ENCODE peak calls at places on chromosomes 6 and 20, in four cellular contexts. One of them, this sample, is unnamed.

GRCh38 chr6:12356431-12356830 is 66.3 kb downstream of the EDN1 start:
- DNase-seq in heart left ventricle: no peak
- DNase-seq in tibial nerve: no peak
- DNase-seq in Peyer's patch: no peak
- DNase-seq in this sample: no peak

GRCh38 chr20:33319986-33320385 is 37.0 kb downstream of the BPIFB1 start:
- DNase-seq in heart left ventricle: no peak
- DNase-seq in tibial nerve: no peak
- DNase-seq in Peyer's patch: no peak
- DNase-seq in this sample: no peak

GRCh38 chr6:20202070-20202658 is 10.1 kb downstream of the MBOAT1 start:
- DNase-seq in heart left ventricle: no peak
- DNase-seq in tibial nerve: no peak
- DNase-seq in Peyer's patch: no peak
- DNase-seq in this sample: no peak

GRCh38 chr6:42405025-42405424 is 46.7 kb downstream of the TRERF1 start:
- DNase-seq in heart left ventricle: no peak
- DNase-seq in tibial nerve: no peak
- DNase-seq in Peyer's patch: no peak
- DNase-seq in this sample: no peak

GRCh38 chr6:26607434-26608230 is 10.9 kb downstream of the ABT1 start:
- DNase-seq in heart left ventricle: no peak
- DNase-seq in tibial nerve: no peak
- DNase-seq in Peyer's patch: peak; percentile 78
- DNase-seq in this sample: peak; percentile 50

GRCh38 chr6:155628315-155628714 is 172.7 kb upstream of the NOX3 start:
- DNase-seq in heart left ventricle: no peak
- DNase-seq in tibial nerve: no peak
- DNase-seq in Peyer's patch: no peak
- DNase-seq in this sample: no peak

GRCh38 chr6:155523821-155524238 is 68.2 kb upstream of the NOX3 start:
- DNase-seq in heart left ventricle: no peak
- DNase-seq in tibial nerve: no peak
- DNase-seq in Peyer's patch: no peak
- DNase-seq in this sample: no peak

GRCh38 chr6:143896096-143896880 is 32.0 kb downstream of the ZC2HC1B start:
- DNase-seq in heart left ventricle: no peak
- DNase-seq in tibial nerve: no peak
- DNase-seq in Peyer's patch: no peak
- DNase-seq in this sample: no peak

GRCh38 chr6:119330520-119330919 is 19.0 kb downstream of the MAN1A1 start:
- DNase-seq in heart left ventricle: no peak
- DNase-seq in tibial nerve: no peak
- DNase-seq in Peyer's patch: no peak
- DNase-seq in this sample: no peak

GRCh38 chr6:168865-169455 is 123.3 kb upstream of the DUSP22 start:
- DNase-seq in heart left ventricle: no peak
- DNase-seq in tibial nerve: no peak
- DNase-seq in Peyer's patch: no peak
- DNase-seq in this sample: no peak

GRCh38 chr6:157253017-157253416 is 70.3 kb downstream of the TMEM242 start:
- DNase-seq in heart left ventricle: no peak
- DNase-seq in tibial nerve: no peak
- DNase-seq in Peyer's patch: no peak
- DNase-seq in this sample: peak; percentile 42

GRCh38 chr6:73028124-73028766 is 197.1 kb downstream of the KHDC1L start:
- DNase-seq in heart left ventricle: no peak
- DNase-seq in tibial nerve: no peak
- DNase-seq in Peyer's patch: no peak
- DNase-seq in this sample: no peak

GRCh38 chr6:129448965-129449364 is 261.0 kb downstream of the ARHGAP18 start:
- DNase-seq in heart left ventricle: no peak
- DNase-seq in tibial nerve: no peak
- DNase-seq in Peyer's patch: no peak
- DNase-seq in this sample: no peak

GRCh38 chr6:106556368-106556960 is 72.8 kb downstream of the RTN4IP1 start:
- DNase-seq in heart left ventricle: no peak
- DNase-seq in tibial nerve: no peak
- DNase-seq in Peyer's patch: no peak
- DNase-seq in this sample: no peak

GRCh38 chr6:166925141-166925996 is 31.0 kb downstream of the RNASET2 start:
- DNase-seq in heart left ventricle: no peak
- DNase-seq in tibial nerve: no peak
- DNase-seq in Peyer's patch: no peak
- DNase-seq in this sample: no peak

GRCh38 chr6:167824591-167825041 is 2.1 kb upstream of the AFDN start:
- DNase-seq in heart left ventricle: no peak
- DNase-seq in tibial nerve: no peak
- DNase-seq in Peyer's patch: no peak
- DNase-seq in this sample: no peak

GRCh38 chr6:148518371-148519156 is 175.9 kb downstream of the SASH1 start:
- DNase-seq in heart left ventricle: no peak
- DNase-seq in tibial nerve: peak; percentile 49
- DNase-seq in Peyer's patch: no peak
- DNase-seq in this sample: no peak

GRCh38 chr6:126134491-126134890 is 148.2 kb downstream of the TRMT11 start:
- DNase-seq in heart left ventricle: no peak
- DNase-seq in tibial nerve: no peak
- DNase-seq in Peyer's patch: no peak
- DNase-seq in this sample: no peak

GRCh38 chr6:111950661-111951426 is 77.6 kb upstream of the FYN start:
- DNase-seq in heart left ventricle: peak; percentile 12
- DNase-seq in tibial nerve: no peak
- DNase-seq in Peyer's patch: no peak
- DNase-seq in this sample: no peak

GRCh38 chr6:33018904-33019303 is 9.5 kb upstream of the HLA-DOA start:
- DNase-seq in heart left ventricle: peak; percentile 77
- DNase-seq in tibial nerve: no peak
- DNase-seq in Peyer's patch: peak; percentile 94
- DNase-seq in this sample: peak; percentile 66

GRCh38 chr6:18044108-18044783 is 56.8 kb upstream of the KIF13A start:
- DNase-seq in heart left ventricle: no peak
- DNase-seq in tibial nerve: no peak
- DNase-seq in Peyer's patch: no peak
- DNase-seq in this sample: no peak

GRCh38 chr6:96832780-96833179 is 4.5 kb downstream of the GPR63 start:
- DNase-seq in heart left ventricle: no peak
- DNase-seq in tibial nerve: no peak
- DNase-seq in Peyer's patch: no peak
- DNase-seq in this sample: no peak

GRCh38 chr6:138815797-138816528 is 20.1 kb downstream of the ECT2L start:
- DNase-seq in heart left ventricle: no peak
- DNase-seq in tibial nerve: no peak
- DNase-seq in Peyer's patch: no peak
- DNase-seq in this sample: no peak

GRCh38 chr6:63816979-63817436 is 181.4 kb downstream of the PHF3 start:
- DNase-seq in heart left ventricle: no peak
- DNase-seq in tibial nerve: no peak
- DNase-seq in Peyer's patch: no peak
- DNase-seq in this sample: no peak

GRCh38 chr6:33790910-33791309 is 2.0 kb upstream of the LEMD2 start:
- DNase-seq in heart left ventricle: no peak
- DNase-seq in tibial nerve: no peak
- DNase-seq in Peyer's patch: no peak
- DNase-seq in this sample: no peak

GRCh38 chr6:161496941-161497340 is 223.1 kb upstream of the AGPAT4 start:
- DNase-seq in heart left ventricle: no peak
- DNase-seq in tibial nerve: no peak
- DNase-seq in Peyer's patch: no peak
- DNase-seq in this sample: no peak

GRCh38 chr6:46925563-46926253 is 4.0 kb upstream of the ADGRF5 start:
- DNase-seq in heart left ventricle: no peak
- DNase-seq in tibial nerve: no peak
- DNase-seq in Peyer's patch: no peak
- DNase-seq in this sample: peak; percentile 72

GRCh38 chr20:56400001-56400640 is 7.7 kb downstream of the CSTF1 start:
- DNase-seq in heart left ventricle: peak; percentile 58
- DNase-seq in tibial nerve: no peak
- DNase-seq in Peyer's patch: peak; percentile 79
- DNase-seq in this sample: peak; percentile 67

GRCh38 chr6:44071670-44072451 is 55.4 kb downstream of the MRPL14 start:
- DNase-seq in heart left ventricle: no peak
- DNase-seq in tibial nerve: no peak
- DNase-seq in Peyer's patch: no peak
- DNase-seq in this sample: no peak

GRCh38 chr20:51341581-51341980 is 200.9 kb downstream of the NFATC2 start:
- DNase-seq in heart left ventricle: no peak
- DNase-seq in tibial nerve: no peak
- DNase-seq in Peyer's patch: no peak
- DNase-seq in this sample: no peak

GRCh38 chr6:37783025-37783825 is 36.3 kb upstream of the ZFAND3 start:
- DNase-seq in heart left ventricle: no peak
- DNase-seq in tibial nerve: no peak
- DNase-seq in Peyer's patch: no peak
- DNase-seq in this sample: peak; percentile 13

GRCh38 chr6:160248538-160248937 is 10.1 kb downstream of the SLC22A2 start:
- DNase-seq in heart left ventricle: no peak
- DNase-seq in tibial nerve: no peak
- DNase-seq in Peyer's patch: no peak
- DNase-seq in this sample: no peak

GRCh38 chr6:2209226-2209809 is 36.1 kb downstream of the GMDS start:
- DNase-seq in heart left ventricle: no peak
- DNase-seq in tibial nerve: no peak
- DNase-seq in Peyer's patch: peak; percentile 80
- DNase-seq in this sample: peak; percentile 87

GRCh38 chr20:17381701-17382100 is 149.5 kb downstream of the BFSP1 start:
- DNase-seq in heart left ventricle: no peak
- DNase-seq in tibial nerve: no peak
- DNase-seq in Peyer's patch: no peak
- DNase-seq in this sample: peak; percentile 24

GRCh38 chr20:59644371-59644939 is 40.1 kb downstream of the PHACTR3 start:
- DNase-seq in heart left ventricle: no peak
- DNase-seq in tibial nerve: no peak
- DNase-seq in Peyer's patch: no peak
- DNase-seq in this sample: no peak

GRCh38 chr6:38789256-38789655 is 74.1 kb downstream of the DNAH8 start:
- DNase-seq in heart left ventricle: no peak
- DNase-seq in tibial nerve: no peak
- DNase-seq in Peyer's patch: no peak
- DNase-seq in this sample: no peak

DNA sequence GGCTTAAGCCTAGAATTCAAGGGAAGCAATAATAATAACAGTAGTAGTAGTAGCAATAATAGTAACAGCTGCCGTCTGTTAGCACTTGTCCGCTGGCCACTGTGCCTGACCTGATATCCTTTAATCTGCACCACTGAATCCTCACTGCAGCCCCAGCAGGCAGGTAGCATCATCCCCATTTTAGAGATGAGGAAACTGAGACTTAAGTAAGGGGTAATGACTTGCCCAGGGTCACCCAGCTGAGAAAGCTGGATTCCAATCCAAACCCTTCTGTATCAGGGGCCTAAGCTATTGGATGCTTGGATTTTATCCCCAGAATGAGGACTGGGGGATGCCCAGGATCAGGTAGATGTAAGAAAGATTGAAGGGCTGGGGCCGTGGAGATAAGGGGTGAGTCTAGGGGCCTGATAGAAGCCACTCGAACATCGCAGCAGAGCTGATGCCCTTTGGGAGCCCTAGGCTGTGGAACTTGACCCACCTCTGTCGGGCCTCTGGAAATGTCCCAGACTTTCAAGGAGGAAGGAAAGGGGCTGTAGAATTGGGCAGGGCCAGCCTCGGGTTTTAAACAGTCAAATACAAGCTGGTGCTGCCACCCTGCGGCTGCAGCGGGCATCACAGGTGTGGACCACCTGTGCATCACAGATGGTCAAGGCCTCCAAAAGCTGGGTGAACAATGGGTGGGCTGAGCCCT is 102.1 kb upstream of the MYL9 start:
- DNase-seq in heart left ventricle: peak; percentile 37
- DNase-seq in tibial nerve: peak; percentile 47
- DNase-seq in Peyer's patch: peak; percentile 85
- DNase-seq in this sample: peak; percentile 74
- TF ChIP-seq CTCF in heart left ventricle: peak; percentile 84
- TF ChIP-seq CTCF in tibial nerve: peak; percentile 77
- TF ChIP-seq CTCF in Peyer's patch: peak; percentile 61
- TF ChIP-seq CTCF in this sample: peak; percentile 89

DNA sequence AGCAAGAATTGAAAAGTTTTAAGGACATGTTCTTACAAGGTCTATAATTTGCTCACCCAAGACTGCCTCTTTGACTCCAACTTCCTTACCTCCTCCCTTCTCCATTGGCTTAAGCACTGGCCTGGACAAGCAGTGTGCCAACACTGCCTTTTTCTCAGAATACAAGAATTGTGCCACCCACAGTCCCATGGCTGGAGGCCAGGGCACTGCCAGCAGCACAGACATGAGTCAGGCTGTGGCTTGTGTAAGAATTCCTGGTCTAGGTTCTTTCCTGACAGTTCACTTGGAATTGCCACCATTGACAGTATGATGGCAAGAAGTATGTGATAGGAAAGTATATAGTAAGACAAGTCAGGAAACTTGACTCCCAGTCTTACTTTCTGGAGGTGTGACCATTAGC is 202.7 kb upstream of the MARCKS start:
- DNase-seq in heart left ventricle: peak; percentile 27
- DNase-seq in tibial nerve: peak; percentile 72
- DNase-seq in Peyer's patch: peak; percentile 61
- DNase-seq in this sample: peak; percentile 96
- H3K4me3 ChIP-seq in heart left ventricle: no peak overlapping the region
- H3K4me3 ChIP-seq in tibial nerve: no peak overlapping the region
- H3K4me3 ChIP-seq in Peyer's patch: no peak overlapping the region
- H3K4me3 ChIP-seq in this sample: no peak overlapping the region

GRCh38 chr20:5513975-5514516 is 197.3 kb upstream of the PROKR2 start:
- DNase-seq in heart left ventricle: no peak
- DNase-seq in tibial nerve: no peak
- DNase-seq in Peyer's patch: peak; percentile 64
- DNase-seq in this sample: no peak
- TF ChIP-seq POLR2A in heart left ventricle: no peak
- TF ChIP-seq POLR2A in tibial nerve: no peak
- TF ChIP-seq POLR2A in Peyer's patch: no peak
- TF ChIP-seq POLR2A in this sample: no peak

DNA sequence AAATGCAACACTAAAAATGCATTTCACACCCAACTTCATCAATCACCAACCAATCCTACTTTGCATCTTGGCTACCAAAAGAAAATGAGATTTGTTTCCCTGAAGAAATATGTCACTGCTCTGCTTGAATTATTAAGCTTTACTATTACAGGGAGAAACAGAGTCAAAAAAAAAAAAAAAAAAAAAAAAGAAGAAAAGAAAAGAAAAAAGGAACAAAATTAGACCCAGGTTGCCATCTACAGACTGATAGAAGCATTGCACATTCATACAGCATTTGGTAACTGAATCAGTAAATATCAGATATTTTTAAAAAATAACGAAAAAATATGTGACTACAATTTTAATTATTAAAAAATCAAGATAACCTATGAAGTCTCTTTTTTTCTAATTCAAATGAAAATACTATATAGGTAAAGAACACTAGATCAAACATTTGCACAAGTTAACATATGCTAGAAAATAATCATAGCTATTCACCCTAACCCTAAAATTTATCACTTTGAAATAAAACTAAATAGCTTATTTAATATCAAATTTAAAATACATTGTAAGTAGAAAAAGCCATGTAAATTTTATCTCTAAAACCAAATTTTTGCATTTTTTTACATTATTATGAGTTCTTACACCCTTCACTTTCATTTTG is 83.3 kb downstream of the DCDC2 start:
- DNase-seq in heart left ventricle: no peak
- DNase-seq in tibial nerve: no peak
- DNase-seq in Peyer's patch: no peak
- DNase-seq in this sample: no peak
- TF ChIP-seq CTCF in heart left ventricle: peak; percentile 53
- TF ChIP-seq CTCF in tibial nerve: peak; percentile 34
- TF ChIP-seq CTCF in Peyer's patch: no peak
- TF ChIP-seq CTCF in this sample: peak; percentile 49